ENCODE peak calls at places on chromosomes 7 and 10, in ten cellular contexts. One of them, this sample, is unnamed.

GRCh38 chr7:2470204-2471021 is 5.8 kb downstream of the GRIFIN start:
- DNase-seq in M059J: no peak
- DNase-seq in NCI-H2107: no peak
- DNase-seq in activated CD8-positive, alpha-beta memory T cell treated with anti-CD3 and anti-CD28 coated beads for 24 hours: no peak
- DNase-seq in WTC11: no peak
- DNase-seq in upper lobe of right lung: no peak
- DNase-seq in DMS153: no peak
- DNase-seq in adipocyte: no peak
- DNase-seq in SW480: no peak
- DNase-seq in activated T-cell treated with anti-CD3 and anti-CD28 coated beads, Interleukin-2, amount 50 U/mL, for 1 hour: no peak
- DNase-seq in this sample: no peak

GRCh38 chr7:68038621-68039314 is 1042.1 kb downstream of the TYW1 start:
- DNase-seq in M059J: peak; percentile 86
- DNase-seq in NCI-H2107: no peak
- DNase-seq in DMS153: no peak
- DNase-seq in activated CD8-positive, alpha-beta memory T cell treated with anti-CD3 and anti-CD28 coated beads for 24 hours: no peak
- DNase-seq in SW480: peak; percentile 58
- DNase-seq in activated T-cell treated with anti-CD3 and anti-CD28 coated beads, Interleukin-2, amount 50 U/mL, for 1 hour: no peak
- DNase-seq in upper lobe of right lung: no peak
- DNase-seq in adipocyte: peak; percentile 27
- DNase-seq in WTC11: no peak
- DNase-seq in this sample: no peak

GRCh38 chr10:89346264-89346971 is 18.6 kb downstream of the IFIT3 start:
- DNase-seq in NCI-H2107: no peak
- DNase-seq in upper lobe of right lung: no peak
- DNase-seq in adipocyte: peak; percentile 76
- DNase-seq in WTC11: no peak
- DNase-seq in DMS153: no peak
- DNase-seq in activated CD8-positive, alpha-beta memory T cell treated with anti-CD3 and anti-CD28 coated beads for 24 hours: peak; percentile 26
- DNase-seq in activated T-cell treated with anti-CD3 and anti-CD28 coated beads, Interleukin-2, amount 50 U/mL, for 1 hour: no peak
- DNase-seq in M059J: no peak
- DNase-seq in SW480: no peak
- DNase-seq in this sample: no peak

GRCh38 chr7:106568680-106569499 is 92.1 kb downstream of the CCDC71L start:
- DNase-seq in WTC11: peak; percentile 24
- DNase-seq in adipocyte: peak; percentile 96
- DNase-seq in M059J: peak; percentile 93
- DNase-seq in NCI-H2107: peak; percentile 28
- DNase-seq in upper lobe of right lung: no peak
- DNase-seq in activated CD8-positive, alpha-beta memory T cell treated with anti-CD3 and anti-CD28 coated beads for 24 hours: no peak
- DNase-seq in SW480: peak; percentile 96
- DNase-seq in activated T-cell treated with anti-CD3 and anti-CD28 coated beads, Interleukin-2, amount 50 U/mL, for 1 hour: no peak
- DNase-seq in DMS153: peak; percentile 71
- DNase-seq in this sample: peak; percentile 68

GRCh38 chr10:8444630-8445029 is 390.1 kb downstream of the GATA3 start:
- DNase-seq in M059J: no peak
- DNase-seq in activated CD8-positive, alpha-beta memory T cell treated with anti-CD3 and anti-CD28 coated beads for 24 hours: peak; percentile 67
- DNase-seq in DMS153: no peak
- DNase-seq in adipocyte: no peak
- DNase-seq in activated T-cell treated with anti-CD3 and anti-CD28 coated beads, Interleukin-2, amount 50 U/mL, for 1 hour: peak; percentile 56
- DNase-seq in NCI-H2107: no peak
- DNase-seq in SW480: peak; percentile 5
- DNase-seq in WTC11: peak; percentile 36
- DNase-seq in upper lobe of right lung: no peak
- DNase-seq in this sample: peak; percentile 43

GRCh38 chr10:60185426-60185825 is 204.2 kb downstream of the ANK3 start:
- DNase-seq in DMS153: no peak
- DNase-seq in WTC11: no peak
- DNase-seq in NCI-H2107: no peak
- DNase-seq in SW480: no peak
- DNase-seq in activated CD8-positive, alpha-beta memory T cell treated with anti-CD3 and anti-CD28 coated beads for 24 hours: no peak
- DNase-seq in adipocyte: peak; percentile 13
- DNase-seq in upper lobe of right lung: no peak
- DNase-seq in M059J: no peak
- DNase-seq in activated T-cell treated with anti-CD3 and anti-CD28 coated beads, Interleukin-2, amount 50 U/mL, for 1 hour: no peak
- DNase-seq in this sample: no peak

GRCh38 chr7:15508258-15508657 is 53.6 kb downstream of the AGMO start:
- DNase-seq in activated T-cell treated with anti-CD3 and anti-CD28 coated beads, Interleukin-2, amount 50 U/mL, for 1 hour: no peak
- DNase-seq in DMS153: no peak
- DNase-seq in SW480: peak; percentile 70
- DNase-seq in adipocyte: peak; percentile 66
- DNase-seq in upper lobe of right lung: no peak
- DNase-seq in activated CD8-positive, alpha-beta memory T cell treated with anti-CD3 and anti-CD28 coated beads for 24 hours: no peak
- DNase-seq in WTC11: no peak
- DNase-seq in M059J: no peak
- DNase-seq in NCI-H2107: no peak
- DNase-seq in this sample: no peak

GRCh38 chr10:3749597-3750351 is 35.2 kb downstream of the KLF6 start:
- DNase-seq in activated CD8-positive, alpha-beta memory T cell treated with anti-CD3 and anti-CD28 coated beads for 24 hours: peak; percentile 43
- DNase-seq in DMS153: no peak
- DNase-seq in adipocyte: no peak
- DNase-seq in activated T-cell treated with anti-CD3 and anti-CD28 coated beads, Interleukin-2, amount 50 U/mL, for 1 hour: no peak
- DNase-seq in upper lobe of right lung: no peak
- DNase-seq in WTC11: no peak
- DNase-seq in SW480: no peak
- DNase-seq in M059J: no peak
- DNase-seq in NCI-H2107: no peak
- DNase-seq in this sample: peak; percentile 69

GRCh38 chr7:80851896-80852476 is 66.9 kb downstream of the SEMA3C start:
- DNase-seq in adipocyte: peak; percentile 76
- DNase-seq in WTC11: no peak
- DNase-seq in NCI-H2107: no peak
- DNase-seq in upper lobe of right lung: no peak
- DNase-seq in SW480: no peak
- DNase-seq in M059J: peak; percentile 66
- DNase-seq in activated T-cell treated with anti-CD3 and anti-CD28 coated beads, Interleukin-2, amount 50 U/mL, for 1 hour: no peak
- DNase-seq in activated CD8-positive, alpha-beta memory T cell treated with anti-CD3 and anti-CD28 coated beads for 24 hours: no peak
- DNase-seq in DMS153: no peak
- DNase-seq in this sample: no peak

GRCh38 chr7:156969972-156970420 is 20.5 kb downstream of the NOM1 start:
- DNase-seq in M059J: peak; percentile 27
- DNase-seq in SW480: peak; percentile 21
- DNase-seq in activated T-cell treated with anti-CD3 and anti-CD28 coated beads, Interleukin-2, amount 50 U/mL, for 1 hour: no peak
- DNase-seq in DMS153: no peak
- DNase-seq in upper lobe of right lung: no peak
- DNase-seq in adipocyte: peak; percentile 72
- DNase-seq in WTC11: no peak
- DNase-seq in activated CD8-positive, alpha-beta memory T cell treated with anti-CD3 and anti-CD28 coated beads for 24 hours: peak; percentile 42
- DNase-seq in NCI-H2107: no peak
- DNase-seq in this sample: no peak

GRCh38 chr7:37359662-37360444 is 88.8 kb downstream of the ELMO1 start:
- DNase-seq in activated T-cell treated with anti-CD3 and anti-CD28 coated beads, Interleukin-2, amount 50 U/mL, for 1 hour: no peak
- DNase-seq in DMS153: no peak
- DNase-seq in SW480: no peak
- DNase-seq in adipocyte: no peak
- DNase-seq in NCI-H2107: no peak
- DNase-seq in upper lobe of right lung: no peak
- DNase-seq in WTC11: no peak
- DNase-seq in activated CD8-positive, alpha-beta memory T cell treated with anti-CD3 and anti-CD28 coated beads for 24 hours: no peak
- DNase-seq in M059J: peak; percentile 43
- DNase-seq in this sample: no peak

GRCh38 chr7:112160130-112160770 is 45.9 kb downstream of the DOCK4 start:
- DNase-seq in upper lobe of right lung: no peak
- DNase-seq in NCI-H2107: no peak
- DNase-seq in activated CD8-positive, alpha-beta memory T cell treated with anti-CD3 and anti-CD28 coated beads for 24 hours: no peak
- DNase-seq in WTC11: no peak
- DNase-seq in DMS153: peak; percentile 21
- DNase-seq in activated T-cell treated with anti-CD3 and anti-CD28 coated beads, Interleukin-2, amount 50 U/mL, for 1 hour: no peak
- DNase-seq in adipocyte: peak; percentile 17
- DNase-seq in SW480: no peak
- DNase-seq in M059J: peak; percentile 77
- DNase-seq in this sample: no peak

GRCh38 chr10:4372601-4373000 is 453.4 kb upstream of the AKR1E2 start:
- DNase-seq in M059J: peak; percentile 76
- DNase-seq in upper lobe of right lung: no peak
- DNase-seq in activated T-cell treated with anti-CD3 and anti-CD28 coated beads, Interleukin-2, amount 50 U/mL, for 1 hour: no peak
- DNase-seq in SW480: no peak
- DNase-seq in adipocyte: peak; percentile 97
- DNase-seq in DMS153: no peak
- DNase-seq in NCI-H2107: no peak
- DNase-seq in activated CD8-positive, alpha-beta memory T cell treated with anti-CD3 and anti-CD28 coated beads for 24 hours: no peak
- DNase-seq in WTC11: no peak
- DNase-seq in this sample: no peak

GRCh38 chr10:18229839-18230238 is 89.6 kb downstream of the CACNB2 start:
- DNase-seq in activated T-cell treated with anti-CD3 and anti-CD28 coated beads, Interleukin-2, amount 50 U/mL, for 1 hour: no peak
- DNase-seq in adipocyte: peak; percentile 56
- DNase-seq in WTC11: no peak
- DNase-seq in upper lobe of right lung: no peak
- DNase-seq in NCI-H2107: no peak
- DNase-seq in DMS153: no peak
- DNase-seq in SW480: no peak
- DNase-seq in M059J: peak; percentile 43
- DNase-seq in activated CD8-positive, alpha-beta memory T cell treated with anti-CD3 and anti-CD28 coated beads for 24 hours: no peak
- DNase-seq in this sample: no peak

GRCh38 chr10:100153239-100153840 is 32.5 kb downstream of the ERLIN1 start:
- DNase-seq in upper lobe of right lung: no peak
- DNase-seq in SW480: no peak
- DNase-seq in M059J: peak; percentile 39
- DNase-seq in NCI-H2107: no peak
- DNase-seq in WTC11: no peak
- DNase-seq in activated CD8-positive, alpha-beta memory T cell treated with anti-CD3 and anti-CD28 coated beads for 24 hours: no peak
- DNase-seq in DMS153: no peak
- DNase-seq in adipocyte: no peak
- DNase-seq in activated T-cell treated with anti-CD3 and anti-CD28 coated beads, Interleukin-2, amount 50 U/mL, for 1 hour: no peak
- DNase-seq in this sample: no peak